ENCODE peak calls at places on chromosomes 6 and 20, in eight cellular contexts. Y is HL-60, T is breast epithelium, Q is Panc1, S is transverse colon, A is HCT116, U is prostate gland, R is GM23338. P is an unnamed sample.

GRCh38 chr20:48725589-48725991 is 102.2 kb downstream of the PREX1 start:
- DNase-seq in Y (no peak), T (no peak), Q (no peak), R (no peak), S (no peak), U (no peak), A (peak), P (no peak)

GRCh38 chr6:41622210-41622990 is 15.9 kb upstream of the MDFI start:
- DNase-seq in Y (no peak), Q (no peak), S (no peak), T (no peak), R (no peak), U (no peak), A (no peak), P (no peak)

GRCh38 chr6:113344969-113345368 is 512.2 kb upstream of the MARCKS start:
- DNase-seq in Q (no peak), U (no peak), A (no peak), S (no peak), Y (no peak), T (no peak), R (no peak), P (no peak)

GRCh38 chr20:37343212-37343993 is 2.5 kb upstream of the SRC start:
- DNase-seq in U (peak), T (peak), Y (no peak), S (peak), A (no peak), Q (no peak), R (no peak), P (peak)

GRCh38 chr20:25540273-25540672 is 45.1 kb downstream of the NINL start:
- DNase-seq in S (no peak), Q (no peak), T (no peak), A (peak), Y (no peak), R (peak), U (no peak), P (no peak)

GRCh38 chr6:34560366-34561226 is 4.5 kb upstream of the SPDEF start:
- DNase-seq in A (no peak), T (no peak), Y (no peak), S (no peak), U (no peak), Q (no peak), R (no peak), P (no peak)

GRCh38 chr6:16656451-16656850 is 104.8 kb downstream of the ATXN1 start:
- DNase-seq in Y (no peak), Q (no peak), T (no peak), R (no peak), U (no peak), S (no peak), A (no peak), P (no peak)

GRCh38 chr6:81465859-81466258 is 286.6 kb downstream of the TENT5A start:
- DNase-seq in R (peak), U (no peak), S (no peak), A (peak), T (no peak), Y (no peak), Q (no peak), P (no peak)

GRCh38 chr6:106039836-106040592 is 46.1 kb upstream of the PRDM1 start:
- DNase-seq in R (no peak), Q (no peak), U (no peak), T (no peak), A (no peak), S (no peak), Y (no peak), P (no peak)

GRCh38 chr6:103183831-103184411 is 1675.8 kb downstream of the HACE1 start:
- DNase-seq in U (no peak), Y (no peak), T (no peak), R (peak), A (no peak), S (no peak), Q (no peak), P (no peak)

GRCh38 chr6:73710948-73711347 is 14.9 kb downstream of the CD109 start:
- DNase-seq in R (no peak), U (no peak), T (no peak), A (no peak), S (no peak), Y (no peak), Q (no peak), P (no peak)
- TF ChIP-seq CTCF in R (no peak), U (no peak), T (no peak), A (no peak), S (no peak), Y (no peak), Q (no peak), P (no peak)

GRCh38 chr20:3681931-3682820 is at the start of gene ADAM33:
- DNase-seq in Y (no peak), A (no peak), U (no peak), Q (no peak), T (no peak), S (peak), R (peak), P (no peak)
- H3K27ac ChIP-seq in Y (no peak), A (no peak), U (peak), Q (no peak), T (peak), S (peak), R (no peak), P (peak)

GRCh38 chr6:72642435-72642834 is 20.6 kb downstream of the KCNQ5 start:
- DNase-seq in U (no peak), T (no peak), Q (no peak), A (no peak), S (no peak), Y (no peak), R (no peak), P (no peak)

GRCh38 chr6:72643214-72643613 is 21.4 kb downstream of the KCNQ5 start:
- DNase-seq in Q (no peak), S (no peak), T (no peak), A (no peak), U (no peak), Y (no peak), R (no peak), P (no peak)

GRCh38 chr6:72636786-72637185 is 14.9 kb downstream of the KCNQ5 start:
- DNase-seq in R (no peak), T (no peak), S (no peak), A (no peak), Q (no peak), U (no peak), Y (no peak), P (no peak)

GRCh38 chr6:72640622-72640930 is 18.7 kb downstream of the KCNQ5 start:
- DNase-seq in U (no peak), R (no peak), T (no peak), A (no peak), Q (no peak), Y (no peak), S (no peak), P (no peak)

GRCh38 chr6:72639920-72640621 is 18.2 kb downstream of the KCNQ5 start:
- DNase-seq in Q (no peak), R (no peak), U (no peak), Y (no peak), A (no peak), S (no peak), T (no peak), P (no peak)
- TF ChIP-seq POLR2AphosphoS5 in Q (no peak), R (no peak), U (no peak), Y (no peak), A (no peak), S (no peak), T (no peak), P (no peak)

DNA sequence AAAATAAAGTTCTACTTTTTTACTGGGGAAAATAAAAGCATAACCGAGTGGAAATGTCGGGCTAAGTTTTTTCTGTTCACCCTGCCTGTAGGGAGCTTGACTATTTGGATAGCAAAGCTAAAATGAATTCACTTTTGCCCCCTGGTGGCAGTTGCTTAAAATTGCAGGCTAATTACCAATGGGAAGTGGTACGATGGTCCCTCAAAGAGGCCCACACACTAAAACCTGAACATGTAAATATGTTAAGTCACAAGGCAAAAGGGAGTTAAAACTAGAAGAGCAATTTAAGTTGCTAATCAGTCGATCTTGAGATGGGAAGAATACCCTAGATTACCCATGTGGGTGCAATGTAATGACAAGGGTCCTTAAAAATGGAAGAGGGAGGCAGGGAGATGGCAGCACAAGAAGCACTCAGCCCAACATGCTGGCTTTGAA is 916 bp upstream of the SUN5 start:
- DNase-seq in T (no peak), Q (no peak), R (peak), S (no peak), U (no peak), A (peak), Y (peak), P (no peak)
- TF ChIP-seq CTCF in T (no peak), Q (peak), R (peak), S (peak), U (no peak), A (peak), Y (peak), P (no peak)

DNA sequence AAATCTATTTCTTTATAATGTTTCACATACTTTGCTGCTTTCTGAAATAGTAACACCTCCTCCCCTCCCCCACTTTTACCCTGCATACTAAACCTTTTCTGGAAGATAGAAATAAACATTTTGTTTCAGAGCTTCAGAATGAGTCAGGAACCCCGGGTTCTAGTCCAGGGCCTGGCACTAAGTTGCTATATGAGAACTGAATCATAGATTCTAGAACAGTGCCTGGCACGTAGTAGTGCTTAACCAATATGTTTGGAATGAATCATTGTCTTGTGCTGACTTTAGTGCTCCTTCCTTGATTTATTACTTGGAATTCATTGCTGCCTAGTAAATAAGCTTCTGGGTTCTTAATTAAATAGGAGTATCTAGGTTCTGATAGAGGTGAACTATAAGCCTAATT is 18.4 kb downstream of the TAB2 start:
- DNase-seq in S (no peak), A (peak), Q (no peak), T (no peak), U (no peak), R (no peak), Y (no peak), P (no peak)
- H3K27ac ChIP-seq in S (no peak), A (peak), Q (no peak), T (peak), U (no peak), R (peak), Y (no peak), P (no peak)

DNA sequence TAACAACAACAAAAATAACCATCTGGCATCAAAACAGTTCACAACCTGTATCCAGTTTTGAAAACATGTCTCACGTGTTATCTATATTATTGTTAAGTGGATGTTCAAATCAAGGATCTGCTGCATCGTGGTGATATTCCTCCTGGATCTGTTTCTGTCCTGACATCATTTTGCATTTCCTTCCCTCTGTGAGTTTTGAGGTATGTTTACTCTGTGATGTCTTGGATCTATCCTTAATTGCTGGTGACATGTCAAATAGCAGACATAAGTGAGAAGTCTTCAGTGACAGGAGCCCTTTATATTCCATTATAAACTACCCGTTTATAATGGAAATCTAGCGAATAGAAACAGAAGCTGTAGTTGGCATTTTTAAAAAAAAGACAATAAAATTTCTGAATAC is 381.8 kb upstream of the NOX3 start:
- DNase-seq in A (no peak), R (no peak), Y (no peak), U (no peak), Q (no peak), S (no peak), T (no peak), P (no peak)
- TF ChIP-seq POLR2AphosphoS5 in A (no peak), R (no peak), Y (no peak), U (no peak), Q (no peak), S (no peak), T (no peak), P (no peak)

GRCh38 chr6:4384638-4385036 is 249.3 kb upstream of the ECI2 start:
- DNase-seq in U (no peak), Y (no peak), R (peak), Q (no peak), S (no peak), T (no peak), A (no peak), P (no peak)
- TF ChIP-seq CTCF in U (no peak), Y (no peak), R (no peak), Q (no peak), S (no peak), T (no peak), A (no peak), P (no peak)

GRCh38 chr20:32973077-32973717 is 31.0 kb downstream of the SUN5 start:
- DNase-seq in A (no peak), T (no peak), Y (no peak), Q (no peak), R (no peak), U (no peak), S (no peak), P (no peak)
- H3K27ac ChIP-seq in A (no peak), T (no peak), Y (peak), Q (no peak), R (no peak), U (no peak), S (no peak), P (peak)

GRCh38 chr20:44370639-44371218 is 15.2 kb downstream of the HNF4A start:
- DNase-seq in U (no peak), T (no peak), A (no peak), S (peak), R (no peak), Y (no peak), Q (no peak), P (no peak)
- TF ChIP-seq POLR2AphosphoS5 in U (no peak), T (no peak), A (no peak), S (no peak), R (no peak), Y (no peak), Q (no peak), P (no peak)

DNA sequence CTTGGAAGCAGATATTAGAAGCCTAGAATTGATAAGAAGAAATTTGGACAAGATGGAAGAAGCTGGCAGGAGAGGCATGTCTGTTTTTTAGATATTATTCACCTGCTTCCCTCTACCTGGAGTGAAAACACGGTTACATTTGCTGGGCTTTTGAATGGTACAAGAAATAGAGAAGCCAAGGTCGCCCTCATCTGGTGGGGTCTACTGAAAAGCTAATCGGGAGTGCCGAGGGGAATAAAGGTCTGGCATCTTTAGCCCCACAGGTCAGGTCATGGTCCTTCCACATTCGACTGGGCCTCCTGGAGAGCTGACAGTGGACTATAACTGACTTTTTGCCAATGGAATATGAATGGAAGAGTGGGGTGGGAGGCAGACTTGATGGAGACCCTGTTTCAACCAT is 4.6 kb upstream of the C2 start:
- DNase-seq in U (no peak), A (peak), Y (peak), S (no peak), T (no peak), Q (no peak), R (peak), P (peak)
- TF ChIP-seq CTCF in U (no peak), A (peak), Y (peak), S (no peak), T (no peak), Q (no peak), R (peak), P (no peak)

P was measured in spleen.